ENCODE peak calls at places on chromosomes 16 and 17, in six cellular contexts. One of them, this sample, is unnamed.

GRCh38 chr16:4283939-4284338 is 11.1 kb upstream of the TFAP4 start:
- DNase-seq in CD4-positive, CD25-positive, alpha-beta regulatory T cell: no peak
- DNase-seq in Caki2: no peak
- DNase-seq in EH: peak
- DNase-seq in iPS DF 19.7: no peak
- DNase-seq in NCI-H1417: no peak
- DNase-seq in this sample: no peak

GRCh38 chr16:87288753-87289362 is 28.3 kb downstream of the C16orf95 start:
- DNase-seq in CD4-positive, CD25-positive, alpha-beta regulatory T cell: no peak
- DNase-seq in Caki2: no peak
- DNase-seq in EH: peak
- DNase-seq in iPS DF 19.7: no peak
- DNase-seq in NCI-H1417: no peak
- DNase-seq in this sample: no peak

GRCh38 chr17:50603340-50603739 is 31.3 kb upstream of the ABCC3 start:
- DNase-seq in CD4-positive, CD25-positive, alpha-beta regulatory T cell: no peak
- DNase-seq in Caki2: no peak
- DNase-seq in EH: no peak
- DNase-seq in iPS DF 19.7: no peak
- DNase-seq in NCI-H1417: peak
- DNase-seq in this sample: peak

GRCh38 chr17:62188713-62189112 is 123.6 kb upstream of the MED13 start:
- DNase-seq in CD4-positive, CD25-positive, alpha-beta regulatory T cell: no peak
- DNase-seq in Caki2: peak
- DNase-seq in EH: no peak
- DNase-seq in iPS DF 19.7: no peak
- DNase-seq in NCI-H1417: no peak
- DNase-seq in this sample: no peak

GRCh38 chr17:1873418-1873817 is 43.6 kb downstream of the RPA1 start:
- DNase-seq in CD4-positive, CD25-positive, alpha-beta regulatory T cell: peak
- DNase-seq in Caki2: no peak
- DNase-seq in EH: no peak
- DNase-seq in iPS DF 19.7: no peak
- DNase-seq in NCI-H1417: no peak
- DNase-seq in this sample: no peak

GRCh38 chr17:76088041-76088867 is 9.3 kb downstream of the ZACN start:
- DNase-seq in CD4-positive, CD25-positive, alpha-beta regulatory T cell: no peak
- DNase-seq in Caki2: no peak
- DNase-seq in EH: no peak
- DNase-seq in iPS DF 19.7: no peak
- DNase-seq in NCI-H1417: no peak
- DNase-seq in this sample: no peak

GRCh38 chr17:48625502-48626201 is 506 bp downstream of the HOXB9 start:
- DNase-seq in CD4-positive, CD25-positive, alpha-beta regulatory T cell: peak
- DNase-seq in Caki2: peak
- DNase-seq in EH: no peak
- DNase-seq in iPS DF 19.7: no peak
- DNase-seq in NCI-H1417: peak
- DNase-seq in this sample: no peak

GRCh38 chr17:66724581-66725341 is 110.2 kb upstream of the CACNG5 start:
- DNase-seq in CD4-positive, CD25-positive, alpha-beta regulatory T cell: no peak
- DNase-seq in Caki2: peak
- DNase-seq in EH: peak
- DNase-seq in iPS DF 19.7: no peak
- DNase-seq in NCI-H1417: peak
- DNase-seq in this sample: no peak

GRCh38 chr17:45942284-45942683 is 47.9 kb downstream of the MAPT start:
- DNase-seq in CD4-positive, CD25-positive, alpha-beta regulatory T cell: no peak
- DNase-seq in Caki2: no peak
- DNase-seq in EH: peak
- DNase-seq in iPS DF 19.7: no peak
- DNase-seq in NCI-H1417: no peak
- DNase-seq in this sample: no peak

GRCh38 chr16:1034230-1035065 is 38.1 kb upstream of the SSTR5 start:
- DNase-seq in CD4-positive, CD25-positive, alpha-beta regulatory T cell: no peak
- DNase-seq in Caki2: no peak
- DNase-seq in EH: no peak
- DNase-seq in iPS DF 19.7: no peak
- DNase-seq in NCI-H1417: no peak
- DNase-seq in this sample: no peak

This sample was measured in NCI-H2107.